ENCODE peak calls at places on chromosomes 3 and 15, in eight cellular contexts. C, M, E, A, U, L, J and I are unnamed samples.

GRCh38 chr15:52143862-52144261 is 31.3 kb upstream of the BCL2L10 start:
- DNase-seq in M (no peak), A (peak; percentile 98), E (no peak), U (no peak), J (no peak), L (no peak), C (no peak), I (no peak)

GRCh38 chr3:73086071-73086494 is 24.6 kb downstream of the EBLN2 start:
- DNase-seq in U (no peak), C (peak; percentile 60), M (peak; percentile 28), J (peak; percentile 8), A (peak; percentile 52), E (peak; percentile 51), L (no peak), I (peak; percentile 8)

GRCh38 chr3:156643729-156644389 is 30.5 kb upstream of the TIPARP start:
- DNase-seq in M (peak; percentile 34), U (no peak), C (no peak), J (no peak), E (peak; percentile 22), L (no peak), A (no peak), I (no peak)

GRCh38 chr3:52313774-52314188 is 2.3 kb upstream of the DNAH1 start:
- DNase-seq in C (no peak), U (no peak), A (peak; percentile 54), J (no peak), M (no peak), L (no peak), E (peak; percentile 90), I (no peak)

GRCh38 chr15:50250789-50251394 is 14.6 kb downstream of the HDC start:
- DNase-seq in A (no peak), M (no peak), L (no peak), U (no peak), C (no peak), E (no peak), J (no peak), I (no peak)

GRCh38 chr3:150447631-150448465 is 39.8 kb downstream of the TSC22D2 start:
- DNase-seq in C (no peak), U (no peak), M (no peak), J (no peak), E (no peak), A (peak; percentile 56), L (no peak), I (no peak)

GRCh38 chr3:159346504-159346903 is 544.6 kb downstream of the MFSD1 start:
- DNase-seq in C (no peak), L (no peak), U (no peak), A (no peak), J (no peak), M (no peak), E (no peak), I (no peak)

GRCh38 chr3:123258811-123259420 is 57.2 kb downstream of the SEC22A start:
- DNase-seq in U (no peak), L (no peak), J (no peak), M (no peak), C (no peak), A (peak; percentile 69), E (no peak), I (peak; percentile 7)

GRCh38 chr3:73485877-73486311 is 138.8 kb downstream of the PDZRN3 start:
- DNase-seq in E (no peak), U (no peak), C (no peak), A (peak; percentile 46), L (no peak), J (no peak), M (no peak), I (no peak)

GRCh38 chr3:97687734-97688133 is 76.8 kb upstream of the ARL6 start:
- DNase-seq in A (no peak), L (no peak), J (no peak), C (no peak), E (no peak), U (no peak), M (no peak), I (no peak)